ENCODE peak calls at places on chromosome 1, in five cellular contexts. One of them, this sample, is unnamed.

GRCh38 chr1:43270421-43271095 is 775 bp downstream of the TMEM125 start:
- DNase-seq in GM12878: no peak
- DNase-seq in H1: peak
- DNase-seq in HCT116: peak
- DNase-seq in SK-N-SH: peak
- DNase-seq in this sample: peak

GRCh38 chr1:154445040-154445472 is 39.9 kb downstream of the IL6R start:
- DNase-seq in H1: no peak
- DNase-seq in GM12878: peak
- DNase-seq in SK-N-SH: no peak
- DNase-seq in HCT116: no peak
- DNase-seq in this sample: no peak

GRCh38 chr1:151485685-151486255 is 25.4 kb upstream of the CGN start:
- DNase-seq in HCT116: no peak
- DNase-seq in GM12878: no peak
- DNase-seq in SK-N-SH: no peak
- DNase-seq in H1: no peak
- DNase-seq in this sample: no peak

GRCh38 chr1:37752583-37753471 is 12.1 kb downstream of the EPHA10 start:
- DNase-seq in GM12878: no peak
- DNase-seq in H1: peak
- DNase-seq in SK-N-SH: peak
- DNase-seq in HCT116: peak
- DNase-seq in this sample: peak

GRCh38 chr1:63322248-63322943 is at the start of gene FOXD3:
- DNase-seq in HCT116: peak
- DNase-seq in SK-N-SH: peak
- DNase-seq in H1: peak
- DNase-seq in GM12878: no peak
- DNase-seq in this sample: peak

GRCh38 chr1:166700696-166701095 is 138.6 kb upstream of the POGK start:
- DNase-seq in SK-N-SH: no peak
- DNase-seq in HCT116: no peak
- DNase-seq in H1: no peak
- DNase-seq in GM12878: no peak
- DNase-seq in this sample: no peak

GRCh38 chr1:1752671-1753606 is 25.3 kb downstream of the NADK start:
- DNase-seq in H1: no peak
- DNase-seq in SK-N-SH: no peak
- DNase-seq in HCT116: no peak
- DNase-seq in GM12878: no peak
- DNase-seq in this sample: no peak

GRCh38 chr1:216034506-216034905 is 388.7 kb downstream of the USH2A start:
- DNase-seq in H1: no peak
- DNase-seq in GM12878: no peak
- DNase-seq in HCT116: no peak
- DNase-seq in SK-N-SH: no peak
- DNase-seq in this sample: no peak

GRCh38 chr1:45621501-45621836 is 2.4 kb downstream of the CCDC17 start:
- DNase-seq in GM12878: no peak
- DNase-seq in HCT116: no peak
- DNase-seq in H1: no peak
- DNase-seq in SK-N-SH: peak
- DNase-seq in this sample: no peak

GRCh38 chr1:99599678-99600175 is 46.2 kb upstream of the PALMD start:
- DNase-seq in SK-N-SH: no peak
- DNase-seq in HCT116: peak
- DNase-seq in H1: no peak
- DNase-seq in GM12878: no peak
- DNase-seq in this sample: no peak

GRCh38 chr1:201536542-201536941 is 2.4 kb upstream of the NAV1 start:
- DNase-seq in SK-N-SH: no peak
- DNase-seq in GM12878: no peak
- DNase-seq in HCT116: peak
- DNase-seq in H1: no peak
- DNase-seq in this sample: no peak

GRCh38 chr1:178364782-178365181 is 132.0 kb downstream of the CLEC20A start:
- DNase-seq in GM12878: no peak
- DNase-seq in H1: no peak
- DNase-seq in HCT116: no peak
- DNase-seq in SK-N-SH: no peak
- DNase-seq in this sample: no peak

GRCh38 chr1:118081387-118081786 is 103.6 kb downstream of the SPAG17 start:
- DNase-seq in H1: no peak
- DNase-seq in GM12878: peak
- DNase-seq in SK-N-SH: no peak
- DNase-seq in HCT116: no peak
- DNase-seq in this sample: peak

GRCh38 chr1:40919475-40920011 is 57.4 kb upstream of the CITED4 start:
- DNase-seq in HCT116: peak
- DNase-seq in SK-N-SH: no peak
- DNase-seq in GM12878: no peak
- DNase-seq in H1: no peak
- DNase-seq in this sample: peak

GRCh38 chr1:167515461-167515860 is 2.9 kb downstream of the CD247 start:
- DNase-seq in GM12878: no peak
- DNase-seq in SK-N-SH: no peak
- DNase-seq in HCT116: no peak
- DNase-seq in H1: no peak
- DNase-seq in this sample: no peak

GRCh38 chr1:58805716-58806571 is 22.1 kb upstream of the JUN start:
- DNase-seq in H1: no peak
- DNase-seq in GM12878: no peak
- DNase-seq in HCT116: no peak
- DNase-seq in SK-N-SH: no peak
- DNase-seq in this sample: no peak

DNA sequence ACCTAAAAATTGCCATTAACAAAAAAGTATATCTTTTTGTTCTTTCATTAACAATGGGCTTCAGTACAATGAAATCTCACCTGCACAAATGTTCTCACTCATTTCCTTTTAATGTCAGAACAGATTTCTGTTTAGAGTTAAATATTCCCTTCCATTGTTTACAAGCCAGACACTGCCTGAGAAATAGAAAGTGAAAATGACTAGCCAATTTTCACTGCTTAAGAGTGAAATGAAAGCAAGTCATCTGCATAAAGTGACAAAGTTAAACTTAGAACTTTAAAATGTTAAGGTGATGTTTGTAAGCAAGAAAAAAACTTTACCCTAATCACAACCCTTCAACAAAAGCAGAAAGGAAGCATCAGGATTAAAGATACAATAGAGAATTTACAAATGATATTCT is 27.5 kb downstream of the COA6 start:
- DNase-seq in GM12878: peak
- DNase-seq in HCT116: no peak
- DNase-seq in SK-N-SH: no peak
- DNase-seq in H1: no peak
- DNase-seq in this sample: no peak
- TF ChIP-seq JUND in GM12878: no peak
- TF ChIP-seq JUND in HCT116: no peak
- TF ChIP-seq JUND in SK-N-SH: no peak
- TF ChIP-seq JUND in H1: no peak
- TF ChIP-seq JUND in this sample: no peak

GRCh38 chr1:87024936-87025537 is 110.6 kb downstream of the HS2ST1 start:
- DNase-seq in GM12878: no peak
- DNase-seq in SK-N-SH: peak
- DNase-seq in HCT116: peak
- DNase-seq in H1: no peak
- DNase-seq in this sample: peak
- TF ChIP-seq JUND in GM12878: no peak
- TF ChIP-seq JUND in SK-N-SH: no peak
- TF ChIP-seq JUND in HCT116: no peak
- TF ChIP-seq JUND in H1: no peak
- TF ChIP-seq JUND in this sample: no peak

GRCh38 chr1:9717193-9718005 is 65.9 kb downstream of the PIK3CD start:
- DNase-seq in HCT116: no peak
- DNase-seq in GM12878: peak
- DNase-seq in H1: no peak
- DNase-seq in SK-N-SH: peak
- DNase-seq in this sample: no peak
- TF ChIP-seq JUND in HCT116: no peak
- TF ChIP-seq JUND in GM12878: no peak
- TF ChIP-seq JUND in H1: no peak
- TF ChIP-seq JUND in SK-N-SH: no peak
- TF ChIP-seq JUND in this sample: no peak

GRCh38 chr1:65264197-65264929 is 45.0 kb upstream of the DNAJC6 start:
- DNase-seq in SK-N-SH: peak
- DNase-seq in H1: peak
- DNase-seq in HCT116: no peak
- DNase-seq in GM12878: no peak
- DNase-seq in this sample: no peak

GRCh38 chr1:65256860-65257719 is 52.3 kb upstream of the DNAJC6 start:
- DNase-seq in HCT116: no peak
- DNase-seq in H1: no peak
- DNase-seq in GM12878: no peak
- DNase-seq in SK-N-SH: no peak
- DNase-seq in this sample: no peak

GRCh38 chr1:65263286-65263685 is 46.1 kb upstream of the DNAJC6 start:
- DNase-seq in HCT116: no peak
- DNase-seq in GM12878: no peak
- DNase-seq in H1: no peak
- DNase-seq in SK-N-SH: no peak
- DNase-seq in this sample: no peak

GRCh38 chr1:65259816-65260215 is 49.5 kb upstream of the DNAJC6 start:
- DNase-seq in HCT116: no peak
- DNase-seq in SK-N-SH: no peak
- DNase-seq in H1: no peak
- DNase-seq in GM12878: no peak
- DNase-seq in this sample: no peak

DNA sequence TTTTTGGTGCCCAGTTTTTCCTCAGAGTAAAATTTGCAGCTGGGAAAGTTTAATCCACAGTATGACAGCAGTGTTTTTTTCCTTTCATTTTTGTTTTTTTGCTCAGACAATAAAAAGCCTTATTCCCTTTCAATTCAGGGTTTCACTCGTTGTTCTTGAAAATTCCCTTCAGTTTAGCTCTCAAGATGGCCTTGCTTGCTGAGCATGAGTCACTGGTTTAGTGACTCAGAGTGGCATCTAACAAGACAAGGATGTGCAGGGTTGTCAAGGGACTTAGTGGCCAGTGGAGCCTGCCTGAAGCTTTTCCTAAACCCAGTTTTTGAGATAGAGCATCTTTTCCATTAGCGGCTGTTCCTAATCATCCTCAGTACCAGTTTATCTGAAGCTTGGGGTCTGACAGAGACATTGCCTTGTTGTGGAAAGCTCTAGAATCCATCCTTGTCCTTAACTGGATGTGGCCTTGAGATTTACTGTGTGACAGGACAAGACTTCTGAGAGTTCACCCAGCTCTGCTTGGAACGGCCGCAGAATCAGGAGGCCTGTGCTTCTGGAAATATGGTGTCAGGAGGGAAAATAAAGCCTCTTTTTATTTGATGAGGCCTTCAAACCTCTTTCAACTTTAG is 48.4 kb upstream of the DNAJC6 start:
- DNase-seq in GM12878: no peak
- DNase-seq in SK-N-SH: no peak
- DNase-seq in H1: no peak
- DNase-seq in HCT116: peak
- DNase-seq in this sample: no peak
- TF ChIP-seq JUND in GM12878: no peak
- TF ChIP-seq JUND in SK-N-SH: peak
- TF ChIP-seq JUND in H1: peak
- TF ChIP-seq JUND in HCT116: peak
- TF ChIP-seq JUND in this sample: no peak

GRCh38 chr1:36707221-36707620 is 224.5 kb upstream of the CSF3R start:
- DNase-seq in SK-N-SH: no peak
- DNase-seq in GM12878: no peak
- DNase-seq in H1: no peak
- DNase-seq in HCT116: no peak
- DNase-seq in this sample: no peak
- TF ChIP-seq JUND in SK-N-SH: no peak
- TF ChIP-seq JUND in GM12878: no peak
- TF ChIP-seq JUND in H1: no peak
- TF ChIP-seq JUND in HCT116: no peak
- TF ChIP-seq JUND in this sample: no peak

GRCh38 chr1:160406131-160406968 is 6.0 kb downstream of the VANGL2 start:
- DNase-seq in GM12878: no peak
- DNase-seq in H1: peak
- DNase-seq in SK-N-SH: no peak
- DNase-seq in HCT116: no peak
- DNase-seq in this sample: no peak
- TF ChIP-seq JUND in GM12878: no peak
- TF ChIP-seq JUND in H1: no peak
- TF ChIP-seq JUND in SK-N-SH: no peak
- TF ChIP-seq JUND in HCT116: no peak
- TF ChIP-seq JUND in this sample: no peak

GRCh38 chr1:26897351-26897750 is 2.9 kb downstream of the GPATCH3 start:
- DNase-seq in GM12878: no peak
- DNase-seq in HCT116: no peak
- DNase-seq in SK-N-SH: no peak
- DNase-seq in H1: no peak
- DNase-seq in this sample: no peak
- TF ChIP-seq JUND in GM12878: no peak
- TF ChIP-seq JUND in HCT116: no peak
- TF ChIP-seq JUND in SK-N-SH: no peak
- TF ChIP-seq JUND in H1: no peak
- TF ChIP-seq JUND in this sample: no peak

DNA sequence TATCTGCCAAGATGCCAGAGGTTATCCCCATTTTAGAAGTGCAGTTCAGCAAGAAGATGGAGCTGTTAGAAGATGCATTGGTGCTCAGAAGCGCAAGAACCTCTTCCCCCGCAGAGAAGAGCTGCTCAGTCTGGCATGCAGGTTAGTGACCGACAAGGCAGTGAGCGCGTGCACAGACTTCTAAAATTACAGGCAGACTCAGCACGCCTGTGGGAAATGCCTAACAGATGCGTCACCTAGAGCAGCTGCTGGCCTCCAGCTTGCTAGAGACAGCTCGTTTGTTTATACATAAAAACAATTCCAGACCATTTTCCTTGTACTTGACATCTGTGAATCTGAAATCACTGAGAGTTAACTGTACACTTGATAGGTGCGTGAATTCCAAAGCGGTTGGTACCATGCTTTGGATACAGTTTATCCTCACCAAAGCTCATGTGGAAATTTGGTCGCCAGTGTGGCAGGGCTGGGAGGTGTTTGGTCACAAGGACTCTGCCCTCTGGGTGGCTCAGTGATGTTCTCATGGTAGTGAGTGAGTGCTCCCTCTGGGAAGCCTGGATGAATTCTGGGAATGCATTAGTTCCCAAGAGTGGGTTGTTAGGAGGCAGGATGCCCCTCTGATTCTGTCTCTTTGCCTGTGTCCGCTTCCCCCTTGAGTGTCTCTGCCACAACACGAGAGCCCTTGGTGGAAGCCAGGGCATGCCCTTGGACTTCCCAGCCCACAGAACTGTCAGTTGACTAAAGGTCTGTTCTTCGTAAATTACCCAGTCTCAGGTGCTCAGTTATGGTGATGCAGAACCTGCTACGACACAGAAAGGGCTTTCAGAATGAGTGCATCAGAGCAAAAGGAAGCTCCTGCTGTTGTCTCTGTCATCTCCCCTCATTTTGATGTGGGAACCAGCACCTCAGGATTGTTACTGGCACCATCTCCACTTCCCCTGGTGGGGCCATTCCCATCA is 24.4 kb downstream of the SNAP47 start:
- DNase-seq in H1: no peak
- DNase-seq in SK-N-SH: no peak
- DNase-seq in HCT116: no peak
- DNase-seq in GM12878: no peak
- DNase-seq in this sample: no peak
- TF ChIP-seq JUND in H1: no peak
- TF ChIP-seq JUND in SK-N-SH: no peak
- TF ChIP-seq JUND in HCT116: no peak
- TF ChIP-seq JUND in GM12878: no peak
- TF ChIP-seq JUND in this sample: no peak

GRCh38 chr1:55844322-55844721 is 629.2 kb upstream of the USP24 start:
- DNase-seq in SK-N-SH: no peak
- DNase-seq in GM12878: no peak
- DNase-seq in H1: no peak
- DNase-seq in HCT116: no peak
- DNase-seq in this sample: no peak
- TF ChIP-seq JUND in SK-N-SH: no peak
- TF ChIP-seq JUND in GM12878: no peak
- TF ChIP-seq JUND in H1: no peak
- TF ChIP-seq JUND in HCT116: no peak
- TF ChIP-seq JUND in this sample: no peak